ENCODE peak calls at places on chromosome 1, in nine cellular contexts. One of them, this sample, is unnamed.

GRCh38 chr1:176996455-176997090 is 167.9 kb downstream of the ASTN1 start:
- DNase-seq in stimulated activated CD4-positive, alpha-beta T cell treated with anti-CD3 and anti-CD28 coated beads, Interleukin-2, amount 100 ng/mL, for 48 hours: no peak
- DNase-seq in NCI-H1092: peak; percentile 54
- DNase-seq in GM12865: no peak
- DNase-seq in stimulated activated CD8-positive, alpha-beta memory T cell treated with anti-CD3 and anti-CD28 coated beads, Interleukin-2, amount 100 ng/mL, for 48 hours: no peak
- DNase-seq in NCI-H1694: no peak
- DNase-seq in kidney glomerular epithelial cell: peak; percentile 26
- DNase-seq in IMR-90: no peak
- DNase-seq in pulmonary artery endothelial cell: no peak
- DNase-seq in this sample: no peak

GRCh38 chr1:235199441-235199840 is 38.4 kb upstream of the RBM34 start:
- DNase-seq in pulmonary artery endothelial cell: peak; percentile 10
- DNase-seq in NCI-H1694: no peak
- DNase-seq in IMR-90: peak; percentile 33
- DNase-seq in stimulated activated CD4-positive, alpha-beta T cell treated with anti-CD3 and anti-CD28 coated beads, Interleukin-2, amount 100 ng/mL, for 48 hours: no peak
- DNase-seq in kidney glomerular epithelial cell: no peak
- DNase-seq in GM12865: peak; percentile 16
- DNase-seq in stimulated activated CD8-positive, alpha-beta memory T cell treated with anti-CD3 and anti-CD28 coated beads, Interleukin-2, amount 100 ng/mL, for 48 hours: no peak
- DNase-seq in NCI-H1092: no peak
- DNase-seq in this sample: no peak

GRCh38 chr1:87178451-87178850 is 150.2 kb upstream of the LMO4 start:
- DNase-seq in NCI-H1694: no peak
- DNase-seq in IMR-90: no peak
- DNase-seq in kidney glomerular epithelial cell: no peak
- DNase-seq in stimulated activated CD4-positive, alpha-beta T cell treated with anti-CD3 and anti-CD28 coated beads, Interleukin-2, amount 100 ng/mL, for 48 hours: no peak
- DNase-seq in stimulated activated CD8-positive, alpha-beta memory T cell treated with anti-CD3 and anti-CD28 coated beads, Interleukin-2, amount 100 ng/mL, for 48 hours: no peak
- DNase-seq in pulmonary artery endothelial cell: no peak
- DNase-seq in GM12865: no peak
- DNase-seq in NCI-H1092: no peak
- DNase-seq in this sample: no peak

GRCh38 chr1:165869343-165869742 is 41.9 kb downstream of the UCK2 start:
- DNase-seq in NCI-H1092: no peak
- DNase-seq in kidney glomerular epithelial cell: no peak
- DNase-seq in NCI-H1694: no peak
- DNase-seq in IMR-90: no peak
- DNase-seq in stimulated activated CD4-positive, alpha-beta T cell treated with anti-CD3 and anti-CD28 coated beads, Interleukin-2, amount 100 ng/mL, for 48 hours: no peak
- DNase-seq in pulmonary artery endothelial cell: no peak
- DNase-seq in GM12865: no peak
- DNase-seq in stimulated activated CD8-positive, alpha-beta memory T cell treated with anti-CD3 and anti-CD28 coated beads, Interleukin-2, amount 100 ng/mL, for 48 hours: no peak
- DNase-seq in this sample: no peak

GRCh38 chr1:37038079-37038702 is 3.9 kb upstream of the GRIK3 start:
- DNase-seq in stimulated activated CD4-positive, alpha-beta T cell treated with anti-CD3 and anti-CD28 coated beads, Interleukin-2, amount 100 ng/mL, for 48 hours: no peak
- DNase-seq in stimulated activated CD8-positive, alpha-beta memory T cell treated with anti-CD3 and anti-CD28 coated beads, Interleukin-2, amount 100 ng/mL, for 48 hours: no peak
- DNase-seq in GM12865: peak; percentile 2
- DNase-seq in NCI-H1694: peak; percentile 37
- DNase-seq in pulmonary artery endothelial cell: no peak
- DNase-seq in kidney glomerular epithelial cell: no peak
- DNase-seq in NCI-H1092: peak; percentile 99
- DNase-seq in IMR-90: no peak
- DNase-seq in this sample: no peak

GRCh38 chr1:231214918-231215675 is 25.9 kb upstream of the GNPAT start:
- DNase-seq in stimulated activated CD8-positive, alpha-beta memory T cell treated with anti-CD3 and anti-CD28 coated beads, Interleukin-2, amount 100 ng/mL, for 48 hours: no peak
- DNase-seq in pulmonary artery endothelial cell: no peak
- DNase-seq in kidney glomerular epithelial cell: no peak
- DNase-seq in NCI-H1694: no peak
- DNase-seq in IMR-90: no peak
- DNase-seq in GM12865: peak; percentile 17
- DNase-seq in NCI-H1092: no peak
- DNase-seq in stimulated activated CD4-positive, alpha-beta T cell treated with anti-CD3 and anti-CD28 coated beads, Interleukin-2, amount 100 ng/mL, for 48 hours: no peak
- DNase-seq in this sample: no peak

GRCh38 chr1:219174672-219175564 is 1.2 kb downstream of the LYPLAL1 start:
- DNase-seq in GM12865: peak; percentile 78
- DNase-seq in IMR-90: peak; percentile 90
- DNase-seq in pulmonary artery endothelial cell: peak; percentile 55
- DNase-seq in NCI-H1092: no peak
- DNase-seq in NCI-H1694: no peak
- DNase-seq in kidney glomerular epithelial cell: peak; percentile 84
- DNase-seq in stimulated activated CD8-positive, alpha-beta memory T cell treated with anti-CD3 and anti-CD28 coated beads, Interleukin-2, amount 100 ng/mL, for 48 hours: no peak
- DNase-seq in stimulated activated CD4-positive, alpha-beta T cell treated with anti-CD3 and anti-CD28 coated beads, Interleukin-2, amount 100 ng/mL, for 48 hours: no peak
- DNase-seq in this sample: no peak

GRCh38 chr1:52164604-52165003 is 22.7 kb downstream of the ZFYVE9 start:
- DNase-seq in NCI-H1092: no peak
- DNase-seq in IMR-90: peak; percentile 51
- DNase-seq in pulmonary artery endothelial cell: no peak
- DNase-seq in stimulated activated CD4-positive, alpha-beta T cell treated with anti-CD3 and anti-CD28 coated beads, Interleukin-2, amount 100 ng/mL, for 48 hours: no peak
- DNase-seq in stimulated activated CD8-positive, alpha-beta memory T cell treated with anti-CD3 and anti-CD28 coated beads, Interleukin-2, amount 100 ng/mL, for 48 hours: no peak
- DNase-seq in GM12865: no peak
- DNase-seq in kidney glomerular epithelial cell: no peak
- DNase-seq in NCI-H1694: no peak
- DNase-seq in this sample: no peak

GRCh38 chr1:15188678-15189077 is 35.1 kb downstream of the TMEM51 start:
- DNase-seq in NCI-H1092: no peak
- DNase-seq in stimulated activated CD4-positive, alpha-beta T cell treated with anti-CD3 and anti-CD28 coated beads, Interleukin-2, amount 100 ng/mL, for 48 hours: no peak
- DNase-seq in IMR-90: peak; percentile 61
- DNase-seq in pulmonary artery endothelial cell: peak; percentile 24
- DNase-seq in GM12865: no peak
- DNase-seq in NCI-H1694: no peak
- DNase-seq in stimulated activated CD8-positive, alpha-beta memory T cell treated with anti-CD3 and anti-CD28 coated beads, Interleukin-2, amount 100 ng/mL, for 48 hours: no peak
- DNase-seq in kidney glomerular epithelial cell: no peak
- DNase-seq in this sample: no peak

GRCh38 chr1:34780528-34780927 is 486 bp upstream of the GJB3 start:
- DNase-seq in NCI-H1694: no peak
- DNase-seq in stimulated activated CD8-positive, alpha-beta memory T cell treated with anti-CD3 and anti-CD28 coated beads, Interleukin-2, amount 100 ng/mL, for 48 hours: no peak
- DNase-seq in kidney glomerular epithelial cell: no peak
- DNase-seq in NCI-H1092: no peak
- DNase-seq in GM12865: no peak
- DNase-seq in stimulated activated CD4-positive, alpha-beta T cell treated with anti-CD3 and anti-CD28 coated beads, Interleukin-2, amount 100 ng/mL, for 48 hours: no peak
- DNase-seq in pulmonary artery endothelial cell: no peak
- DNase-seq in IMR-90: no peak
- DNase-seq in this sample: no peak

GRCh38 chr1:14712136-14712535 is 113.7 kb downstream of the KAZN start:
- DNase-seq in NCI-H1694: no peak
- DNase-seq in kidney glomerular epithelial cell: no peak
- DNase-seq in IMR-90: no peak
- DNase-seq in stimulated activated CD8-positive, alpha-beta memory T cell treated with anti-CD3 and anti-CD28 coated beads, Interleukin-2, amount 100 ng/mL, for 48 hours: no peak
- DNase-seq in GM12865: no peak
- DNase-seq in NCI-H1092: no peak
- DNase-seq in pulmonary artery endothelial cell: no peak
- DNase-seq in stimulated activated CD4-positive, alpha-beta T cell treated with anti-CD3 and anti-CD28 coated beads, Interleukin-2, amount 100 ng/mL, for 48 hours: no peak
- DNase-seq in this sample: no peak

GRCh38 chr1:230621290-230622022 is 20.8 kb upstream of the COG2 start:
- DNase-seq in pulmonary artery endothelial cell: no peak
- DNase-seq in NCI-H1694: peak; percentile 56
- DNase-seq in stimulated activated CD8-positive, alpha-beta memory T cell treated with anti-CD3 and anti-CD28 coated beads, Interleukin-2, amount 100 ng/mL, for 48 hours: no peak
- DNase-seq in IMR-90: no peak
- DNase-seq in kidney glomerular epithelial cell: no peak
- DNase-seq in NCI-H1092: no peak
- DNase-seq in GM12865: no peak
- DNase-seq in stimulated activated CD4-positive, alpha-beta T cell treated with anti-CD3 and anti-CD28 coated beads, Interleukin-2, amount 100 ng/mL, for 48 hours: no peak
- DNase-seq in this sample: no peak

GRCh38 chr1:207579436-207579799 is 65.5 kb upstream of the CR1L start:
- DNase-seq in stimulated activated CD4-positive, alpha-beta T cell treated with anti-CD3 and anti-CD28 coated beads, Interleukin-2, amount 100 ng/mL, for 48 hours: peak; percentile 8
- DNase-seq in stimulated activated CD8-positive, alpha-beta memory T cell treated with anti-CD3 and anti-CD28 coated beads, Interleukin-2, amount 100 ng/mL, for 48 hours: peak; percentile 9
- DNase-seq in pulmonary artery endothelial cell: peak; percentile 10
- DNase-seq in GM12865: peak; percentile 74
- DNase-seq in NCI-H1694: peak; percentile 6
- DNase-seq in kidney glomerular epithelial cell: peak; percentile 41
- DNase-seq in IMR-90: peak; percentile 60
- DNase-seq in NCI-H1092: peak; percentile 20
- DNase-seq in this sample: no peak

GRCh38 chr1:2135425-2135824 is 59.1 kb downstream of the FAAP20 start:
- DNase-seq in IMR-90: peak; percentile 85
- DNase-seq in kidney glomerular epithelial cell: no peak
- DNase-seq in NCI-H1092: no peak
- DNase-seq in stimulated activated CD4-positive, alpha-beta T cell treated with anti-CD3 and anti-CD28 coated beads, Interleukin-2, amount 100 ng/mL, for 48 hours: no peak
- DNase-seq in stimulated activated CD8-positive, alpha-beta memory T cell treated with anti-CD3 and anti-CD28 coated beads, Interleukin-2, amount 100 ng/mL, for 48 hours: no peak
- DNase-seq in GM12865: no peak
- DNase-seq in pulmonary artery endothelial cell: no peak
- DNase-seq in NCI-H1694: no peak
- DNase-seq in this sample: peak; percentile 82

GRCh38 chr1:172003766-172004530 is 162.7 kb downstream of the DNM3 start:
- DNase-seq in IMR-90: peak; percentile 17
- DNase-seq in NCI-H1092: no peak
- DNase-seq in pulmonary artery endothelial cell: no peak
- DNase-seq in stimulated activated CD8-positive, alpha-beta memory T cell treated with anti-CD3 and anti-CD28 coated beads, Interleukin-2, amount 100 ng/mL, for 48 hours: no peak
- DNase-seq in GM12865: no peak
- DNase-seq in NCI-H1694: no peak
- DNase-seq in kidney glomerular epithelial cell: no peak
- DNase-seq in stimulated activated CD4-positive, alpha-beta T cell treated with anti-CD3 and anti-CD28 coated beads, Interleukin-2, amount 100 ng/mL, for 48 hours: no peak
- DNase-seq in this sample: no peak

GRCh38 chr1:205298191-205298994 is 23.2 kb downstream of the NUAK2 start:
- DNase-seq in NCI-H1694: no peak
- DNase-seq in NCI-H1092: no peak
- DNase-seq in GM12865: no peak
- DNase-seq in stimulated activated CD8-positive, alpha-beta memory T cell treated with anti-CD3 and anti-CD28 coated beads, Interleukin-2, amount 100 ng/mL, for 48 hours: no peak
- DNase-seq in IMR-90: peak; percentile 99
- DNase-seq in pulmonary artery endothelial cell: no peak
- DNase-seq in stimulated activated CD4-positive, alpha-beta T cell treated with anti-CD3 and anti-CD28 coated beads, Interleukin-2, amount 100 ng/mL, for 48 hours: no peak
- DNase-seq in kidney glomerular epithelial cell: peak; percentile 95
- DNase-seq in this sample: peak; percentile 62

GRCh38 chr1:209791920-209792319 is 7.6 kb upstream of the C1orf74 start:
- DNase-seq in IMR-90: no peak
- DNase-seq in kidney glomerular epithelial cell: no peak
- DNase-seq in NCI-H1092: no peak
- DNase-seq in GM12865: no peak
- DNase-seq in NCI-H1694: no peak
- DNase-seq in stimulated activated CD4-positive, alpha-beta T cell treated with anti-CD3 and anti-CD28 coated beads, Interleukin-2, amount 100 ng/mL, for 48 hours: no peak
- DNase-seq in pulmonary artery endothelial cell: no peak
- DNase-seq in stimulated activated CD8-positive, alpha-beta memory T cell treated with anti-CD3 and anti-CD28 coated beads, Interleukin-2, amount 100 ng/mL, for 48 hours: no peak
- DNase-seq in this sample: no peak

This sample was measured in mesothelial cell of epicardium.